ENCODE peak calls at places on chromosome 16, in seven cellular contexts. One of them, this sample, is unnamed.

GRCh38 chr16:4087990-4088577 is 28.2 kb downstream of the ADCY9 start:
- DNase-seq in thoracic aorta: no peak
- DNase-seq in brain microvascular endothelial cell: no peak
- DNase-seq in ovary: no peak
- DNase-seq in tibial nerve: no peak
- DNase-seq in adrenal gland: peak; percentile 17
- DNase-seq in PC-3: no peak
- DNase-seq in this sample: no peak

GRCh38 chr16:59633996-59634579 is 900.0 kb upstream of the GOT2 start:
- DNase-seq in adrenal gland: no peak
- DNase-seq in tibial nerve: no peak
- DNase-seq in ovary: no peak
- DNase-seq in brain microvascular endothelial cell: peak; percentile 62
- DNase-seq in PC-3: peak; percentile 23
- DNase-seq in thoracic aorta: no peak
- DNase-seq in this sample: no peak

GRCh38 chr16:11349599-11350276 is 4.5 kb downstream of the RMI2 start:
- DNase-seq in adrenal gland: peak; percentile 90
- DNase-seq in PC-3: peak; percentile 75
- DNase-seq in thoracic aorta: no peak
- DNase-seq in tibial nerve: peak; percentile 57
- DNase-seq in ovary: peak; percentile 63
- DNase-seq in brain microvascular endothelial cell: no peak
- DNase-seq in this sample: peak; percentile 39

GRCh38 chr16:22353933-22354541 is 20.4 kb downstream of the CDR2 start:
- DNase-seq in thoracic aorta: no peak
- DNase-seq in brain microvascular endothelial cell: no peak
- DNase-seq in PC-3: no peak
- DNase-seq in ovary: no peak
- DNase-seq in adrenal gland: no peak
- DNase-seq in tibial nerve: no peak
- DNase-seq in this sample: no peak

GRCh38 chr16:86836503-86837125 is 258.3 kb downstream of the FOXL1 start:
- DNase-seq in thoracic aorta: no peak
- DNase-seq in ovary: no peak
- DNase-seq in PC-3: peak; percentile 51
- DNase-seq in tibial nerve: no peak
- DNase-seq in adrenal gland: peak; percentile 53
- DNase-seq in brain microvascular endothelial cell: peak; percentile 89
- DNase-seq in this sample: no peak

GRCh38 chr16:88456356-88457292 is 3.5 kb downstream of the ZFPM1 start:
- DNase-seq in ovary: no peak
- DNase-seq in PC-3: no peak
- DNase-seq in thoracic aorta: no peak
- DNase-seq in tibial nerve: no peak
- DNase-seq in brain microvascular endothelial cell: no peak
- DNase-seq in adrenal gland: no peak
- DNase-seq in this sample: no peak

GRCh38 chr16:10619271-10619849 is 39.0 kb upstream of the EMP2 start:
- DNase-seq in brain microvascular endothelial cell: no peak
- DNase-seq in thoracic aorta: no peak
- DNase-seq in tibial nerve: no peak
- DNase-seq in PC-3: no peak
- DNase-seq in ovary: peak; percentile 51
- DNase-seq in adrenal gland: no peak
- DNase-seq in this sample: no peak

GRCh38 chr16:77850637-77851330 is 62.4 kb downstream of the VAT1L start:
- DNase-seq in thoracic aorta: no peak
- DNase-seq in tibial nerve: no peak
- DNase-seq in PC-3: no peak
- DNase-seq in adrenal gland: peak; percentile 42
- DNase-seq in brain microvascular endothelial cell: no peak
- DNase-seq in ovary: no peak
- DNase-seq in this sample: no peak

GRCh38 chr16:89155184-89155679 is 16.3 kb upstream of the CDH15 start:
- DNase-seq in thoracic aorta: peak; percentile 18
- DNase-seq in brain microvascular endothelial cell: peak; percentile 54
- DNase-seq in adrenal gland: peak; percentile 92
- DNase-seq in ovary: peak; percentile 88
- DNase-seq in PC-3: no peak
- DNase-seq in tibial nerve: peak; percentile 43
- DNase-seq in this sample: no peak

GRCh38 chr16:79004281-79004680 is 596.3 kb downstream of the MAF start:
- DNase-seq in tibial nerve: no peak
- DNase-seq in adrenal gland: no peak
- DNase-seq in brain microvascular endothelial cell: no peak
- DNase-seq in PC-3: no peak
- DNase-seq in thoracic aorta: no peak
- DNase-seq in ovary: no peak
- DNase-seq in this sample: no peak

GRCh38 chr16:12390644-12391043 is 413.0 kb downstream of the CPPED1 start:
- DNase-seq in tibial nerve: no peak
- DNase-seq in ovary: no peak
- DNase-seq in thoracic aorta: no peak
- DNase-seq in brain microvascular endothelial cell: peak; percentile 7
- DNase-seq in PC-3: peak; percentile 33
- DNase-seq in adrenal gland: no peak
- DNase-seq in this sample: no peak

GRCh38 chr16:23245268-23245667 is 56.8 kb upstream of the SCNN1B start:
- DNase-seq in thoracic aorta: peak; percentile 30
- DNase-seq in tibial nerve: no peak
- DNase-seq in PC-3: no peak
- DNase-seq in brain microvascular endothelial cell: no peak
- DNase-seq in adrenal gland: no peak
- DNase-seq in ovary: no peak
- DNase-seq in this sample: no peak

GRCh38 chr16:78483124-78483992 is 383.9 kb downstream of the WWOX start:
- DNase-seq in brain microvascular endothelial cell: no peak
- DNase-seq in tibial nerve: no peak
- DNase-seq in thoracic aorta: no peak
- DNase-seq in adrenal gland: no peak
- DNase-seq in ovary: no peak
- DNase-seq in PC-3: no peak
- DNase-seq in this sample: no peak

GRCh38 chr16:69482410-69482951 is 58.1 kb downstream of the CYB5B start:
- DNase-seq in adrenal gland: peak; percentile 81
- DNase-seq in brain microvascular endothelial cell: peak; percentile 29
- DNase-seq in tibial nerve: peak; percentile 49
- DNase-seq in ovary: peak; percentile 71
- DNase-seq in PC-3: no peak
- DNase-seq in thoracic aorta: peak; percentile 16
- DNase-seq in this sample: no peak

GRCh38 chr16:58119509-58119845 is 9.7 kb downstream of the CFAP20 start:
- DNase-seq in thoracic aorta: no peak
- DNase-seq in adrenal gland: no peak
- DNase-seq in tibial nerve: no peak
- DNase-seq in brain microvascular endothelial cell: no peak
- DNase-seq in PC-3: no peak
- DNase-seq in ovary: no peak
- DNase-seq in this sample: no peak
- H3K27ac ChIP-seq in thoracic aorta: no peak overlapping the region
- H3K27ac ChIP-seq in adrenal gland: no peak overlapping the region
- H3K27ac ChIP-seq in tibial nerve: peak overlapping the region; percentile 86
- H3K27ac ChIP-seq in brain microvascular endothelial cell: no peak overlapping the region
- H3K27ac ChIP-seq in PC-3: no peak overlapping the region
- H3K27ac ChIP-seq in ovary: no peak overlapping the region
- H3K27ac ChIP-seq in this sample: no peak overlapping the region

DNA sequence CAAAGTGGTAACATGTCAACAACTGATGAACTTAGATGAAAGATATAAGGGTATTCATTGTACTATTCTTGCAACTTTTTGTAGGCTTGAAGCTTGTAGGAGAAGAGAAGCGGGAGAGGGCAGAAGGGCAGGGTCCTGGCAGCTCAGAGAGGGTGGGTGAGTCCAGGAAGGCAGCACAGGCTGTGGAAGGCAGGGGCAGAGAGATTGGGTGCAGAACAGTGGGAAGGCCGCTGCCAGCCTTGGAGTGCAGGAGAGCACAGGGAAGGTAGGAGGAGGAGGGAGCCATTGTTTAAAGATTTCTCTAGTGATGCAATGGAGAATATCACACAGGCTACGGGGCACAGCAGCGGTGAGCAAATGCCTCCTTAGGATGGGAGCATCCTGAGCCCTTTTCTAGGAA is 104.3 kb downstream of the N4BP1 start:
- DNase-seq in ovary: no peak
- DNase-seq in tibial nerve: no peak
- DNase-seq in PC-3: no peak
- DNase-seq in brain microvascular endothelial cell: no peak
- DNase-seq in adrenal gland: no peak
- DNase-seq in thoracic aorta: no peak
- DNase-seq in this sample: no peak
- H3K27ac ChIP-seq in ovary: no peak overlapping the region
- H3K27ac ChIP-seq in tibial nerve: no peak overlapping the region
- H3K27ac ChIP-seq in PC-3: no peak overlapping the region
- H3K27ac ChIP-seq in brain microvascular endothelial cell: no peak overlapping the region
- H3K27ac ChIP-seq in adrenal gland: no peak overlapping the region
- H3K27ac ChIP-seq in thoracic aorta: no peak overlapping the region
- H3K27ac ChIP-seq in this sample: no peak overlapping the region

GRCh38 chr16:80719573-80719972 is 84.8 kb downstream of the CDYL2 start:
- DNase-seq in brain microvascular endothelial cell: no peak
- DNase-seq in ovary: no peak
- DNase-seq in thoracic aorta: no peak
- DNase-seq in tibial nerve: no peak
- DNase-seq in PC-3: no peak
- DNase-seq in adrenal gland: no peak
- DNase-seq in this sample: no peak
- H3K27ac ChIP-seq in brain microvascular endothelial cell: no peak overlapping the region
- H3K27ac ChIP-seq in ovary: no peak overlapping the region
- H3K27ac ChIP-seq in thoracic aorta: no peak overlapping the region
- H3K27ac ChIP-seq in tibial nerve: no peak overlapping the region
- H3K27ac ChIP-seq in PC-3: no peak overlapping the region
- H3K27ac ChIP-seq in adrenal gland: no peak overlapping the region
- H3K27ac ChIP-seq in this sample: no peak overlapping the region

GRCh38 chr16:65059421-65059980 is 62.4 kb downstream of the CDH11 start:
- DNase-seq in ovary: no peak
- DNase-seq in thoracic aorta: no peak
- DNase-seq in PC-3: no peak
- DNase-seq in brain microvascular endothelial cell: no peak
- DNase-seq in tibial nerve: no peak
- DNase-seq in adrenal gland: no peak
- DNase-seq in this sample: no peak
- H3K27ac ChIP-seq in ovary: no peak overlapping the region
- H3K27ac ChIP-seq in thoracic aorta: no peak overlapping the region
- H3K27ac ChIP-seq in PC-3: no peak overlapping the region
- H3K27ac ChIP-seq in brain microvascular endothelial cell: no peak overlapping the region
- H3K27ac ChIP-seq in tibial nerve: peak overlapping the region; percentile 58
- H3K27ac ChIP-seq in adrenal gland: no peak overlapping the region
- H3K27ac ChIP-seq in this sample: no peak overlapping the region

GRCh38 chr16:84725481-84726078 is 25.8 kb downstream of the USP10 start:
- DNase-seq in thoracic aorta: no peak
- DNase-seq in ovary: no peak
- DNase-seq in tibial nerve: no peak
- DNase-seq in brain microvascular endothelial cell: no peak
- DNase-seq in PC-3: no peak
- DNase-seq in adrenal gland: peak; percentile 46
- DNase-seq in this sample: no peak

GRCh38 chr16:84726670-84727467 is 27.1 kb downstream of the USP10 start:
- DNase-seq in thoracic aorta: no peak
- DNase-seq in PC-3: no peak
- DNase-seq in tibial nerve: no peak
- DNase-seq in brain microvascular endothelial cell: no peak
- DNase-seq in adrenal gland: no peak
- DNase-seq in ovary: no peak
- DNase-seq in this sample: no peak

GRCh38 chr16:84722068-84722467 is 22.3 kb downstream of the USP10 start:
- DNase-seq in brain microvascular endothelial cell: no peak
- DNase-seq in tibial nerve: no peak
- DNase-seq in thoracic aorta: no peak
- DNase-seq in ovary: no peak
- DNase-seq in adrenal gland: no peak
- DNase-seq in PC-3: no peak
- DNase-seq in this sample: no peak

GRCh38 chr16:84726079-84726669 is 26.4 kb downstream of the USP10 start:
- DNase-seq in PC-3: peak; percentile 81
- DNase-seq in adrenal gland: peak; percentile 97
- DNase-seq in thoracic aorta: peak; percentile 62
- DNase-seq in brain microvascular endothelial cell: peak; percentile 82
- DNase-seq in tibial nerve: peak; percentile 90
- DNase-seq in ovary: peak; percentile 96
- DNase-seq in this sample: no peak

GRCh38 chr16:84724619-84725307 is 25.0 kb downstream of the USP10 start:
- DNase-seq in adrenal gland: no peak
- DNase-seq in ovary: no peak
- DNase-seq in brain microvascular endothelial cell: no peak
- DNase-seq in thoracic aorta: no peak
- DNase-seq in tibial nerve: no peak
- DNase-seq in PC-3: no peak
- DNase-seq in this sample: no peak
- H3K27ac ChIP-seq in adrenal gland: no peak overlapping the region
- H3K27ac ChIP-seq in ovary: no peak overlapping the region
- H3K27ac ChIP-seq in brain microvascular endothelial cell: no peak overlapping the region
- H3K27ac ChIP-seq in thoracic aorta: no peak overlapping the region
- H3K27ac ChIP-seq in tibial nerve: peak overlapping the region; percentile 65
- H3K27ac ChIP-seq in PC-3: no peak overlapping the region
- H3K27ac ChIP-seq in this sample: peak overlapping the region; percentile 44

GRCh38 chr16:30605148-30605547 is 5.0 kb downstream of the ZNF689 start:
- DNase-seq in thoracic aorta: no peak
- DNase-seq in adrenal gland: no peak
- DNase-seq in brain microvascular endothelial cell: no peak
- DNase-seq in tibial nerve: no peak
- DNase-seq in ovary: no peak
- DNase-seq in PC-3: no peak
- DNase-seq in this sample: no peak

GRCh38 chr16:30604316-30604947 is 5.8 kb downstream of the ZNF689 start:
- DNase-seq in thoracic aorta: no peak
- DNase-seq in PC-3: no peak
- DNase-seq in adrenal gland: no peak
- DNase-seq in tibial nerve: no peak
- DNase-seq in brain microvascular endothelial cell: no peak
- DNase-seq in ovary: no peak
- DNase-seq in this sample: no peak

GRCh38 chr16:30606004-30606403 is 4.2 kb downstream of the ZNF689 start:
- DNase-seq in PC-3: no peak
- DNase-seq in adrenal gland: no peak
- DNase-seq in brain microvascular endothelial cell: no peak
- DNase-seq in tibial nerve: no peak
- DNase-seq in ovary: no peak
- DNase-seq in thoracic aorta: no peak
- DNase-seq in this sample: no peak

GRCh38 chr16:30609928-30610839 is at the start of gene ZNF689:
- DNase-seq in brain microvascular endothelial cell: peak; percentile 93
- DNase-seq in adrenal gland: peak; percentile 97
- DNase-seq in tibial nerve: peak; percentile 92
- DNase-seq in ovary: peak; percentile 97
- DNase-seq in PC-3: peak; percentile 95
- DNase-seq in thoracic aorta: peak; percentile 72
- DNase-seq in this sample: peak; percentile 60

GRCh38 chr16:30609002-30609927 is 924 bp downstream of the ZNF689 start:
- DNase-seq in ovary: peak; percentile 83
- DNase-seq in tibial nerve: no peak
- DNase-seq in brain microvascular endothelial cell: peak; percentile 18
- DNase-seq in adrenal gland: peak; percentile 76
- DNase-seq in PC-3: peak; percentile 28
- DNase-seq in thoracic aorta: no peak
- DNase-seq in this sample: no peak
- H3K27ac ChIP-seq in ovary: peak overlapping the region; percentile 92
- H3K27ac ChIP-seq in tibial nerve: peak overlapping the region; percentile 90
- H3K27ac ChIP-seq in brain microvascular endothelial cell: peak overlapping the region; percentile 86
- H3K27ac ChIP-seq in adrenal gland: peak overlapping the region; percentile 90
- H3K27ac ChIP-seq in PC-3: peak overlapping the region; percentile 68
- H3K27ac ChIP-seq in thoracic aorta: peak overlapping the region; percentile 96
- H3K27ac ChIP-seq in this sample: peak overlapping the region; percentile 58

This sample was measured in epithelial cell of prostate.